ENCODE peak calls at places on chromosomes 1 and 21, in four cellular contexts. V, A, I and H are unnamed samples.

GRCh38 chr1:24805534-24806301 is 60.5 kb downstream of the CLIC4 start:
- DNase-seq in V (no peak), A (no peak), I (peak; percentile 86), H (peak; percentile 45)

GRCh38 chr1:109542657-109543056 is 3.0 kb downstream of the GPR61 start:
- DNase-seq in V (no peak), A (no peak), I (no peak), H (no peak)

GRCh38 chr1:61073871-61074270 is 8.5 kb upstream of the NFIA start:
- DNase-seq in V (no peak), A (no peak), I (no peak), H (no peak)

GRCh38 chr1:11681071-11681771 is at the start of gene MAD2L2:
- DNase-seq in V (peak; percentile 94), A (peak; percentile 88), I (peak; percentile 74), H (peak; percentile 71)

GRCh38 chr21:39531777-39532333 is 80.1 kb downstream of the SH3BGR start:
- DNase-seq in V (no peak), A (no peak), I (no peak), H (no peak)

GRCh38 chr1:143698016-143698415 is 273.8 kb downstream of the FAM72C start:
- DNase-seq in V (peak; percentile 69), A (no peak), I (no peak), H (no peak)

GRCh38 chr1:78145105-78145580 is 99.4 kb downstream of the GIPC2 start:
- DNase-seq in V (peak; percentile 64), A (no peak), I (peak; percentile 73), H (peak; percentile 46)

GRCh38 chr1:177255411-177255810 is 84.7 kb downstream of the BRINP2 start:
- DNase-seq in V (no peak), A (no peak), I (peak; percentile 79), H (no peak)

GRCh38 chr1:170729608-170730378 is 65.9 kb downstream of the PRRX1 start:
- DNase-seq in V (no peak), A (no peak), I (peak; percentile 53), H (no peak)

GRCh38 chr1:9058465-9058864 is 11.0 kb downstream of the SLC2A5 start:
- DNase-seq in V (no peak), A (no peak), I (no peak), H (no peak)

GRCh38 chr1:115461526-115461925 is 123.5 kb upstream of the NGF start:
- DNase-seq in V (no peak), A (no peak), I (no peak), H (no peak)

GRCh38 chr1:11400155-11400554 is 78.8 kb upstream of the DISP3 start:
- DNase-seq in V (no peak), A (no peak), I (no peak), H (no peak)

GRCh38 chr1:86913399-86913895 is 479 bp downstream of the SELENOF start:
- DNase-seq in V (no peak), A (no peak), I (no peak), H (no peak)

GRCh38 chr1:183776731-183777130 is 28.2 kb upstream of the RGL1 start:
- DNase-seq in V (no peak), A (no peak), I (peak; percentile 65), H (no peak)

GRCh38 chr1:233656032-233656620 is 42.2 kb downstream of the KCNK1 start:
- DNase-seq in V (no peak), A (no peak), I (no peak), H (no peak)

GRCh38 chr1:108082006-108082405 is 117.0 kb upstream of the VAV3 start:
- DNase-seq in V (no peak), A (no peak), I (peak; percentile 6), H (no peak)

GRCh38 chr1:112538883-112539282 is 30.1 kb downstream of the WNT2B start:
- DNase-seq in V (no peak), A (no peak), I (no peak), H (no peak)

GRCh38 chr1:147752531-147752930 is 7.9 kb downstream of the GJA5 start:
- DNase-seq in V (no peak), A (no peak), I (no peak), H (no peak)

GRCh38 chr1:221241592-221241991 is 362.3 kb downstream of the HLX start:
- DNase-seq in V (no peak), A (no peak), I (no peak), H (no peak)

GRCh38 chr1:173733912-173734311 is 19.1 kb downstream of the KLHL20 start:
- DNase-seq in V (peak; percentile 57), A (no peak), I (no peak), H (no peak)

GRCh38 chr1:242224426-242224825 is 225.5 kb upstream of the MAP1LC3C start:
- DNase-seq in V (no peak), A (no peak), I (no peak), H (no peak)

GRCh38 chr1:48082271-48082925 is 85.2 kb upstream of the TRABD2B start:
- DNase-seq in V (no peak), A (no peak), I (no peak), H (no peak)

DNA sequence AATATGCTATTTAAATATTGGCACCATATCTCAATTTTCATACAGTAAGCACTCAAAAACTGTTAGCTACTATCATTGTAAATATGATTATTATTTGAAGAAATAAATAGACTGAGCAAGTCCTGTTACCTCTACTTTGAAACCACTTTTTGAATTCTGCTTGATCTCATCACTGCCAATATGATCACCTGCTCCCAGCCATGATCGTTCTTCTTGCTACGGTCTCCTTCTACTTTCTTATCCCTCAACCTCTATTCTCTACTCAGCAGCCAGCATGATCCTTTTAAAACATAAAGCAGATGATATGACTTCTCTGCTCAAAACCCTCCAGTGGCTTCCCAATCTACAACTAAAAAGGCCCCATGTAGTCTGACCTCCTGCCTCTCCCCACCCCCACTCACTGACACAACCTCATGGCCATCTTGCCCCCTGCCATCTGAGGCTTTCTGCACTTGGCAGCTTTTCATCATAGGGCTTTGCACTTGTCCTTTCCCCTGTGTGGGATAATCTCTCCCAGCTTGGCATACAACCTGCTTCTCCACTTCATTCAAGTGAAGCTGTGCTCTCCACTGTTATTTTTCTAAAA is 27.2 kb downstream of the CD34 start:
- DNase-seq in V (no peak), A (no peak), I (no peak), H (no peak)
- H3K4me3 ChIP-seq in V (no peak overlapping the region), A (no peak overlapping the region), I (no peak overlapping the region), H (no peak overlapping the region)

GRCh38 chr1:156480015-156480368 is 20.6 kb downstream of the MEF2D start:
- DNase-seq in V (no peak), A (no peak), I (no peak), H (no peak)

GRCh38 chr1:156482276-156482675 is 18.3 kb downstream of the MEF2D start:
- DNase-seq in V (no peak), A (no peak), I (no peak), H (no peak)

GRCh38 chr1:156480411-156481192 is 20.0 kb downstream of the MEF2D start:
- DNase-seq in V (no peak), A (no peak), I (no peak), H (no peak)

GRCh38 chr1:156483397-156483796 is 17.2 kb downstream of the MEF2D start:
- DNase-seq in V (no peak), A (no peak), I (no peak), H (no peak)

GRCh38 chr1:156481527-156481926 is 19.0 kb downstream of the MEF2D start:
- DNase-seq in V (no peak), A (no peak), I (no peak), H (no peak)
- H3K4me3 ChIP-seq in V (no peak overlapping the region), A (no peak overlapping the region), I (no peak overlapping the region), H (no peak overlapping the region)

DNA sequence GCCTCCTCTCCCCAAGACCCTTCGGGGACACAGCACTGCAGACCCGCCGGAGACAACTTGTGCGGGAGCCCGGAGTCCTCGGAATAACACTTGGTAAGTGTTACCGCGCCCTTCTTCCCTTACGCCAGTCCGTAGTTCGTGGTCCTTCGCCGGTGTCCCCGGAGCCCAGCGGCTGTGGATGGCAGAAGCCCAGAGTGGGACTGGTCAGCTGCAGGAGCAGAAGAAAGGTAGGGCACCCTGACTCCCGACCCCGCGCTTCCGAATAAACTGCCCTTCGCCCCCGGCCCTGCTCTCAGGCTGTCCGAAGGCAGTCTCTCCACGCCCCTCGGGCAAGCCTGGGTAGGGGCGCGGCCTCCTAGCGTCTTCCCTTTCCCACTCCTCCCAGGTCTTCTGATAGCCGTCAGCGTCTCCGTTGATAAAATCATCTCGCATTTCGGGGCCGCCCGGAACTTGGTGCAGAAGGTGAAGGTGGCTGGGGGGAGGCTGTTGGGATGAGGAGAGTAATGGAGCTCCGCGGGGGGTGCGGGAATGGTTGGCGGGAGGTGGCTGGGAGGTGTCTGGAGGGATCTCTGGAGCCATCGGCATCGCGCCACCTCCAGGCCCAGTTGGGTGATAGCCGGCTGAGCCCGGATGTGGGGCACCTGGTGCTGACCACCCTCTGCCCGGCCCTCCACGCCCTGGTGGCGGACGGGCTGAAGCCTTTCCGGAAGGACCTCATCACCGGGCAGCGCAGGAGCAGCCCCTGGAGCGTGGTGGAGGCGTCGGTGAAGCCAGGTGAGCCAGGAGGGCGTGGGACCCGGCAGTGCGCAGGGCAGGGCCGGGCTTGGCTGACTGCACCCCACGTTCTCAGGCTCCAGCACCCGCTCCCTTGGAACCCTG is 4.3 kb downstream of the RUSC1 start:
- DNase-seq in V (no peak), A (peak; percentile 83), I (peak; percentile 34), H (no peak)
- H3K4me3 ChIP-seq in V (peak overlapping the region; percentile 87), A (peak overlapping the region; percentile 87), I (peak overlapping the region; percentile 91), H (peak overlapping the region; percentile 86)

GRCh38 chr1:52801011-52801410 is 41.5 kb upstream of the ZYG11A start:
- DNase-seq in V (no peak), A (no peak), I (no peak), H (no peak)
- H3K4me3 ChIP-seq in V (no peak overlapping the region), A (no peak overlapping the region), I (no peak overlapping the region), H (no peak overlapping the region)

GRCh38 chr1:205301842-205302588 is 19.5 kb downstream of the NUAK2 start:
- DNase-seq in V (no peak), A (no peak), I (peak; percentile 69), H (no peak)
- H3K4me3 ChIP-seq in V (no peak overlapping the region), A (no peak overlapping the region), I (no peak overlapping the region), H (no peak overlapping the region)

GRCh38 chr21:36260030-36260787 is 59.8 kb upstream of the MORC3 start:
- DNase-seq in V (no peak), A (no peak), I (peak; percentile 69), H (peak; percentile 47)
- H3K4me3 ChIP-seq in V (peak overlapping the region; percentile 58), A (peak overlapping the region; percentile 69), I (peak overlapping the region; percentile 73), H (peak overlapping the region; percentile 35)

GRCh38 chr1:162632743-162633326 is 571 bp downstream of the DDR2 start:
- DNase-seq in V (no peak), A (no peak), I (peak; percentile 46), H (no peak)
- H3K4me3 ChIP-seq in V (peak overlapping the region; percentile 15), A (peak overlapping the region; percentile 70), I (peak overlapping the region; percentile 89), H (peak overlapping the region; percentile 64)

GRCh38 chr1:2252423-2252822 is 24.3 kb downstream of the SKI start:
- DNase-seq in V (no peak), A (no peak), I (no peak), H (no peak)

GRCh38 chr1:2251786-2252185 is 23.7 kb downstream of the SKI start:
- DNase-seq in V (peak; percentile 91), A (no peak), I (no peak), H (no peak)

GRCh38 chr1:2249559-2249906 is 21.4 kb downstream of the SKI start:
- DNase-seq in V (no peak), A (no peak), I (no peak), H (no peak)

GRCh38 chr1:2251363-2251762 is 23.2 kb downstream of the SKI start:
- DNase-seq in V (no peak), A (no peak), I (no peak), H (no peak)

GRCh38 chr1:2250721-2251281 is 22.7 kb downstream of the SKI start:
- DNase-seq in V (peak; percentile 91), A (no peak), I (no peak), H (no peak)
- H3K4me3 ChIP-seq in V (peak overlapping the region; percentile 38), A (peak overlapping the region; percentile 46), I (no peak overlapping the region), H (no peak overlapping the region)